ENCODE peak calls at places on chromosomes 6 and 20, in nine cellular contexts. One of them, this sample, is unnamed.

GRCh38 chr20:38805958-38806854 is 709 bp downstream of the PPP1R16B start:
- DNase-seq in LNCaP clone FGC: no peak
- DNase-seq in astrocyte of the spinal cord: no peak
- DNase-seq in left lung: peak; percentile 75
- DNase-seq in astrocyte: no peak
- DNase-seq in pancreas: no peak
- DNase-seq in AG09309: no peak
- DNase-seq in ovary: no peak
- DNase-seq in astrocyte of the cerebellum: no peak
- DNase-seq in this sample: no peak

GRCh38 chr6:18501313-18502013 is 114.3 kb downstream of the RNF144B start:
- DNase-seq in LNCaP clone FGC: no peak
- DNase-seq in astrocyte of the spinal cord: peak; percentile 30
- DNase-seq in left lung: peak; percentile 89
- DNase-seq in astrocyte: peak; percentile 60
- DNase-seq in pancreas: no peak
- DNase-seq in AG09309: peak; percentile 46
- DNase-seq in ovary: no peak
- DNase-seq in astrocyte of the cerebellum: peak; percentile 42
- DNase-seq in this sample: peak; percentile 92

GRCh38 chr6:87848616-87849015 is 146.6 kb upstream of the AKIRIN2 start:
- DNase-seq in LNCaP clone FGC: peak; percentile 41
- DNase-seq in astrocyte of the spinal cord: no peak
- DNase-seq in left lung: no peak
- DNase-seq in astrocyte: no peak
- DNase-seq in pancreas: no peak
- DNase-seq in AG09309: no peak
- DNase-seq in ovary: no peak
- DNase-seq in astrocyte of the cerebellum: no peak
- DNase-seq in this sample: no peak

GRCh38 chr20:39318911-39319310 is 356.8 kb downstream of the DHX35 start:
- DNase-seq in LNCaP clone FGC: no peak
- DNase-seq in astrocyte of the spinal cord: no peak
- DNase-seq in left lung: no peak
- DNase-seq in astrocyte: no peak
- DNase-seq in pancreas: no peak
- DNase-seq in AG09309: no peak
- DNase-seq in ovary: no peak
- DNase-seq in astrocyte of the cerebellum: no peak
- DNase-seq in this sample: no peak

GRCh38 chr6:101404767-101405166 is 11.3 kb downstream of the GRIK2 start:
- DNase-seq in LNCaP clone FGC: no peak
- DNase-seq in astrocyte of the spinal cord: no peak
- DNase-seq in left lung: no peak
- DNase-seq in astrocyte: no peak
- DNase-seq in pancreas: no peak
- DNase-seq in AG09309: no peak
- DNase-seq in ovary: no peak
- DNase-seq in astrocyte of the cerebellum: no peak
- DNase-seq in this sample: no peak

GRCh38 chr6:2179950-2180349 is 65.5 kb downstream of the GMDS start:
- DNase-seq in LNCaP clone FGC: no peak
- DNase-seq in astrocyte of the spinal cord: no peak
- DNase-seq in left lung: no peak
- DNase-seq in astrocyte: no peak
- DNase-seq in pancreas: no peak
- DNase-seq in AG09309: no peak
- DNase-seq in ovary: no peak
- DNase-seq in astrocyte of the cerebellum: no peak
- DNase-seq in this sample: no peak

GRCh38 chr20:47704746-47705496 is 80.4 kb downstream of the SULF2 start:
- DNase-seq in LNCaP clone FGC: no peak
- DNase-seq in astrocyte of the spinal cord: no peak
- DNase-seq in left lung: no peak
- DNase-seq in astrocyte: peak; percentile 42
- DNase-seq in pancreas: no peak
- DNase-seq in AG09309: no peak
- DNase-seq in ovary: no peak
- DNase-seq in astrocyte of the cerebellum: no peak
- DNase-seq in this sample: no peak

GRCh38 chr20:39188264-39188765 is 226.2 kb downstream of the DHX35 start:
- DNase-seq in LNCaP clone FGC: no peak
- DNase-seq in astrocyte of the spinal cord: no peak
- DNase-seq in left lung: no peak
- DNase-seq in astrocyte: no peak
- DNase-seq in pancreas: no peak
- DNase-seq in AG09309: no peak
- DNase-seq in ovary: no peak
- DNase-seq in astrocyte of the cerebellum: no peak
- DNase-seq in this sample: no peak

GRCh38 chr6:74073429-74073828 is 377.4 kb downstream of the CD109 start:
- DNase-seq in LNCaP clone FGC: no peak
- DNase-seq in astrocyte of the spinal cord: peak; percentile 47
- DNase-seq in left lung: no peak
- DNase-seq in astrocyte: peak; percentile 45
- DNase-seq in pancreas: no peak
- DNase-seq in AG09309: no peak
- DNase-seq in ovary: no peak
- DNase-seq in astrocyte of the cerebellum: no peak
- DNase-seq in this sample: no peak

GRCh38 chr20:37358366-37359150 is 12.6 kb downstream of the SRC start:
- DNase-seq in LNCaP clone FGC: no peak
- DNase-seq in astrocyte of the spinal cord: no peak
- DNase-seq in left lung: no peak
- DNase-seq in astrocyte: no peak
- DNase-seq in pancreas: no peak
- DNase-seq in AG09309: no peak
- DNase-seq in ovary: no peak
- DNase-seq in astrocyte of the cerebellum: no peak
- DNase-seq in this sample: no peak

GRCh38 chr6:3987072-3987471 is 91.9 kb downstream of the FAM217A start:
- DNase-seq in LNCaP clone FGC: no peak
- DNase-seq in astrocyte of the spinal cord: peak; percentile 43
- DNase-seq in left lung: no peak
- DNase-seq in astrocyte: peak; percentile 39
- DNase-seq in pancreas: peak; percentile 19
- DNase-seq in AG09309: no peak
- DNase-seq in ovary: no peak
- DNase-seq in astrocyte of the cerebellum: no peak
- DNase-seq in this sample: peak; percentile 17

GRCh38 chr6:16851758-16852157 is 90.5 kb upstream of the ATXN1 start:
- DNase-seq in LNCaP clone FGC: no peak
- DNase-seq in astrocyte of the spinal cord: no peak
- DNase-seq in left lung: no peak
- DNase-seq in astrocyte: no peak
- DNase-seq in pancreas: no peak
- DNase-seq in AG09309: no peak
- DNase-seq in ovary: no peak
- DNase-seq in astrocyte of the cerebellum: no peak
- DNase-seq in this sample: no peak

GRCh38 chr6:157457787-157458186 is 76.8 kb downstream of the ZDHHC14 start:
- DNase-seq in LNCaP clone FGC: no peak
- DNase-seq in astrocyte of the spinal cord: no peak
- DNase-seq in left lung: no peak
- DNase-seq in astrocyte: no peak
- DNase-seq in pancreas: no peak
- DNase-seq in AG09309: no peak
- DNase-seq in ovary: no peak
- DNase-seq in astrocyte of the cerebellum: no peak
- DNase-seq in this sample: no peak

GRCh38 chr6:157455028-157455714 is 74.2 kb downstream of the ZDHHC14 start:
- DNase-seq in LNCaP clone FGC: no peak
- DNase-seq in astrocyte of the spinal cord: no peak
- DNase-seq in left lung: no peak
- DNase-seq in astrocyte: no peak
- DNase-seq in pancreas: no peak
- DNase-seq in AG09309: no peak
- DNase-seq in ovary: no peak
- DNase-seq in astrocyte of the cerebellum: no peak
- DNase-seq in this sample: no peak

GRCh38 chr6:157453978-157454377 is 73.0 kb downstream of the ZDHHC14 start:
- DNase-seq in LNCaP clone FGC: no peak
- DNase-seq in astrocyte of the spinal cord: no peak
- DNase-seq in left lung: no peak
- DNase-seq in astrocyte: no peak
- DNase-seq in pancreas: no peak
- DNase-seq in AG09309: no peak
- DNase-seq in ovary: no peak
- DNase-seq in astrocyte of the cerebellum: no peak
- DNase-seq in this sample: no peak

GRCh38 chr6:157456524-157456829 is 75.5 kb downstream of the ZDHHC14 start:
- DNase-seq in LNCaP clone FGC: no peak
- DNase-seq in astrocyte of the spinal cord: no peak
- DNase-seq in left lung: no peak
- DNase-seq in astrocyte: no peak
- DNase-seq in pancreas: no peak
- DNase-seq in AG09309: no peak
- DNase-seq in ovary: no peak
- DNase-seq in astrocyte of the cerebellum: no peak
- DNase-seq in this sample: no peak

GRCh38 chr6:157455731-157456523 is 74.9 kb downstream of the ZDHHC14 start:
- DNase-seq in LNCaP clone FGC: no peak
- DNase-seq in astrocyte of the spinal cord: no peak
- DNase-seq in left lung: no peak
- DNase-seq in astrocyte: no peak
- DNase-seq in pancreas: no peak
- DNase-seq in AG09309: no peak
- DNase-seq in ovary: no peak
- DNase-seq in astrocyte of the cerebellum: no peak
- DNase-seq in this sample: no peak
- TF ChIP-seq CTCF in LNCaP clone FGC: no peak
- TF ChIP-seq CTCF in astrocyte of the spinal cord: no peak
- TF ChIP-seq CTCF in left lung: no peak
- TF ChIP-seq CTCF in astrocyte: no peak
- TF ChIP-seq CTCF in pancreas: no peak
- TF ChIP-seq CTCF in AG09309: no peak
- TF ChIP-seq CTCF in ovary: no peak
- TF ChIP-seq CTCF in astrocyte of the cerebellum: no peak
- TF ChIP-seq CTCF in this sample: no peak

GRCh38 chr20:11920083-11920482 is 2.4 kb downstream of the BTBD3 start:
- DNase-seq in LNCaP clone FGC: no peak
- DNase-seq in astrocyte of the spinal cord: no peak
- DNase-seq in left lung: no peak
- DNase-seq in astrocyte: no peak
- DNase-seq in pancreas: no peak
- DNase-seq in AG09309: no peak
- DNase-seq in ovary: no peak
- DNase-seq in astrocyte of the cerebellum: no peak
- DNase-seq in this sample: no peak

GRCh38 chr20:11921326-11921725 is 3.6 kb downstream of the BTBD3 start:
- DNase-seq in LNCaP clone FGC: no peak
- DNase-seq in astrocyte of the spinal cord: no peak
- DNase-seq in left lung: no peak
- DNase-seq in astrocyte: no peak
- DNase-seq in pancreas: no peak
- DNase-seq in AG09309: no peak
- DNase-seq in ovary: no peak
- DNase-seq in astrocyte of the cerebellum: no peak
- DNase-seq in this sample: no peak

GRCh38 chr20:11919571-11919970 is 1.9 kb downstream of the BTBD3 start:
- DNase-seq in LNCaP clone FGC: no peak
- DNase-seq in astrocyte of the spinal cord: no peak
- DNase-seq in left lung: no peak
- DNase-seq in astrocyte: no peak
- DNase-seq in pancreas: no peak
- DNase-seq in AG09309: no peak
- DNase-seq in ovary: no peak
- DNase-seq in astrocyte of the cerebellum: no peak
- DNase-seq in this sample: no peak

GRCh38 chr20:11924923-11925322 is 7.2 kb downstream of the BTBD3 start:
- DNase-seq in LNCaP clone FGC: no peak
- DNase-seq in astrocyte of the spinal cord: no peak
- DNase-seq in left lung: peak; percentile 44
- DNase-seq in astrocyte: no peak
- DNase-seq in pancreas: no peak
- DNase-seq in AG09309: no peak
- DNase-seq in ovary: no peak
- DNase-seq in astrocyte of the cerebellum: no peak
- DNase-seq in this sample: no peak

DNA sequence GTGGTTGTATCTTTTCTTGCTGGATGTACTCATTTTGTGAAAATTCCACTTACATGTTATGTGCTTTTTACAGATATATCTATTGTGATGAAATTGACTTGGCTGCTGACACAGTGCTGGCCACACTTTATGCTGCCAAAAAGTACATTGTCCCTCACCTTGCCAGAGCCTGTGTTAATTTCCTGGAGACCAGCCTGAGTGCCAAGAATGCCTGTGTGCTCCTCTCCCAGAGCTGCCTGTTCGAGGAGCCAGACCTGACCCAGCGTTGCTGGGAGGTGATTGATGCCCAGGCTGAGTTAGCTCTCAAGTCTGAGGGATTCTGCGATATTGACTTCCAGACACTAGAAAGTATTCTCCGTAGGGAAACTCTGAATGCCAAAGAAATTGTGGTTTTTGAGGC is 4.9 kb downstream of the BTBD3 start:
- DNase-seq in LNCaP clone FGC: no peak
- DNase-seq in astrocyte of the spinal cord: no peak
- DNase-seq in left lung: no peak
- DNase-seq in astrocyte: no peak
- DNase-seq in pancreas: no peak
- DNase-seq in AG09309: no peak
- DNase-seq in ovary: no peak
- DNase-seq in astrocyte of the cerebellum: no peak
- DNase-seq in this sample: no peak
- H3K4me3 ChIP-seq in LNCaP clone FGC: no peak overlapping the region
- H3K4me3 ChIP-seq in astrocyte of the spinal cord: no peak overlapping the region
- H3K4me3 ChIP-seq in left lung: no peak overlapping the region
- H3K4me3 ChIP-seq in astrocyte: no peak overlapping the region
- H3K4me3 ChIP-seq in pancreas: no peak overlapping the region
- H3K4me3 ChIP-seq in AG09309: no peak overlapping the region
- H3K4me3 ChIP-seq in ovary: no peak overlapping the region
- H3K4me3 ChIP-seq in astrocyte of the cerebellum: no peak overlapping the region
- H3K4me3 ChIP-seq in this sample: no peak overlapping the region

DNA sequence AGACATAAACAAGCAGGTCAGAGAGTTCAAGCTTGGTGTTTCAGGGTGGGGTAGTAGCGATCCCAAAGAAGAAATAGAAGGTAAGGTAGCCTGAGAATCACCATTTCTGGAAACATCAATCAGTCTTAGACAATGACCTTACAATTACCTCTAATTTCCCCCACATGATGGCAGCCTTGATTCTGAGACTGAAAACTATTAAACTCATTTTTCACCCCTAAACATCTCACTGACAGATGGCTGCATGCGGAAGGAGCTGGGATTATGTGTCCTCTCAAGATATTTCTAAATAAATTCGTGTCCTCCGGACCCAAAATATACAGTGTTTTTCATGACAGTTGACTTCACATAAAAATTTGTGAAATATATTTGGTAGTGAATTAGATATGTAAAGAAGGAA is 61.0 kb downstream of the KIF6 start:
- DNase-seq in LNCaP clone FGC: no peak
- DNase-seq in astrocyte of the spinal cord: no peak
- DNase-seq in left lung: no peak
- DNase-seq in astrocyte: no peak
- DNase-seq in pancreas: no peak
- DNase-seq in AG09309: no peak
- DNase-seq in ovary: no peak
- DNase-seq in astrocyte of the cerebellum: no peak
- DNase-seq in this sample: no peak
- TF ChIP-seq CTCF in LNCaP clone FGC: peak; percentile 8
- TF ChIP-seq CTCF in astrocyte of the spinal cord: no peak
- TF ChIP-seq CTCF in left lung: no peak
- TF ChIP-seq CTCF in astrocyte: no peak
- TF ChIP-seq CTCF in pancreas: no peak
- TF ChIP-seq CTCF in AG09309: no peak
- TF ChIP-seq CTCF in ovary: no peak
- TF ChIP-seq CTCF in astrocyte of the cerebellum: no peak
- TF ChIP-seq CTCF in this sample: no peak

GRCh38 chr20:20461526-20461925 is 93.6 kb downstream of the INSM1 start:
- DNase-seq in LNCaP clone FGC: no peak
- DNase-seq in astrocyte of the spinal cord: no peak
- DNase-seq in left lung: no peak
- DNase-seq in astrocyte: no peak
- DNase-seq in pancreas: no peak
- DNase-seq in AG09309: no peak
- DNase-seq in ovary: no peak
- DNase-seq in astrocyte of the cerebellum: no peak
- DNase-seq in this sample: no peak
- H3K4me3 ChIP-seq in LNCaP clone FGC: no peak overlapping the region
- H3K4me3 ChIP-seq in astrocyte of the spinal cord: no peak overlapping the region
- H3K4me3 ChIP-seq in left lung: no peak overlapping the region
- H3K4me3 ChIP-seq in astrocyte: no peak overlapping the region
- H3K4me3 ChIP-seq in pancreas: no peak overlapping the region
- H3K4me3 ChIP-seq in AG09309: no peak overlapping the region
- H3K4me3 ChIP-seq in ovary: no peak overlapping the region
- H3K4me3 ChIP-seq in astrocyte of the cerebellum: no peak overlapping the region
- H3K4me3 ChIP-seq in this sample: no peak overlapping the region

This sample was measured in AG04449.